ENCODE peak calls at places on chromosome 2, in ten cellular contexts. V is cardiac muscle cell; M is GM23248; W is thyroid gland; K is OCI-LY7; G is CD8-positive, alpha-beta memory T cell; L is body of pancreas; T is spleen; D is A549; R is Panc1. N is an unnamed sample.

GRCh38 chr2:190180313-190181065 is 118.0 kb upstream of the MSTN start:
- DNase-seq in T (peak; percentile 85), V (peak; percentile 32), D (peak; percentile 57), W (peak; percentile 85), L (peak; percentile 89), G (no peak), R (no peak), M (peak; percentile 65), K (peak; percentile 22), N (peak; percentile 94)

GRCh38 chr2:76281176-76281841 is 570.6 kb upstream of the GCFC2 start:
- DNase-seq in V (no peak), L (no peak), T (no peak), D (no peak), K (no peak), G (no peak), R (no peak), W (no peak), M (no peak), N (no peak)

GRCh38 chr2:213862407-213863076 is 548.3 kb upstream of the VWC2L start:
- DNase-seq in D (no peak), K (no peak), M (no peak), T (no peak), G (no peak), L (no peak), V (no peak), R (no peak), W (peak; percentile 5), N (no peak)

GRCh38 chr2:75994759-75995158 is 284.0 kb upstream of the GCFC2 start:
- DNase-seq in T (no peak), G (no peak), W (no peak), R (no peak), M (no peak), D (no peak), K (no peak), V (no peak), L (no peak), N (peak; percentile 74)

GRCh38 chr2:126655500-126656310 is at the start of gene GYPC:
- DNase-seq in D (no peak), W (peak; percentile 49), K (peak; percentile 74), L (peak; percentile 65), T (peak; percentile 93), V (peak; percentile 82), G (peak; percentile 63), M (peak; percentile 78), R (no peak), N (peak; percentile 89)

GRCh38 chr2:64972856-64973255 is 16.3 kb upstream of the SLC1A4 start:
- DNase-seq in G (no peak), L (no peak), W (no peak), K (no peak), V (no peak), T (no peak), R (no peak), M (peak; percentile 44), D (no peak), N (no peak)

GRCh38 chr2:30252723-30253688 is 21.7 kb downstream of the LBH start:
- DNase-seq in M (peak; percentile 88), W (peak; percentile 86), T (no peak), R (no peak), G (peak; percentile 65), D (peak; percentile 67), V (peak; percentile 95), K (no peak), L (peak; percentile 83), N (peak; percentile 55)

GRCh38 chr2:55282110-55282917 is 13.3 kb upstream of the MTIF2 start:
- DNase-seq in R (peak; percentile 58), W (peak; percentile 88), L (peak; percentile 91), G (peak; percentile 92), T (peak; percentile 99), M (peak; percentile 96), D (peak; percentile 61), V (peak; percentile 93), K (peak; percentile 89), N (peak; percentile 88)

DNA sequence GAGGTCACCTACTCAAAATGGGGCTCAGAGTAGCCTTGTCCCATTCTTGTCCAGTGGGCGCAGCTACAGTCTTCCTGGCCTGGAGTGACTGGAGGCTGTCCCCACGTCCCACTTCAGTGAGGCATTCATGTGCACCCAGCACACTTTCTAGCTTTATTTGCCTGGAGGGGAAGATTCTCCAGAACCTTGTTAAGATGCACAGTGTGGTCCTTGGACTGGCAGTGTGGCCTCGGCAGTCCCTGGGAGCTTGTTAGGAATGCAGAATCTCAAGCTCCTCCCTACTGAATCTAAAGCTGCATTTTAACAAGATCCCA is 63.6 kb downstream of the MEIS1 start:
- DNase-seq in D (no peak), G (no peak), L (no peak), K (no peak), R (no peak), T (no peak), V (no peak), M (no peak), W (no peak), N (peak; percentile 51)
- H3K4me1 ChIP-seq in D (peaks cover 30% of the 10 kb centered on the region), G (no peaks in the 10 kb centered on the region), L (peaks cover 64% of the 10 kb centered on the region), K (no peaks in the 10 kb centered on the region), R (no peaks in the 10 kb centered on the region), T (peaks cover 13% of the 10 kb centered on the region), V (peaks cover 42% of the 10 kb centered on the region), M (peaks cover 34% of the 10 kb centered on the region), W (peaks cover 3% of the 10 kb centered on the region), N (peaks cover 5% of the 10 kb centered on the region)

GRCh38 chr2:130756721-130757195 is 1.4 kb downstream of the AMER3 start:
- DNase-seq in M (no peak), D (no peak), R (no peak), L (no peak), G (no peak), V (no peak), K (no peak), W (no peak), T (no peak), N (no peak)

GRCh38 chr2:130754811-130755210 is 529 bp upstream of the AMER3 start:
- DNase-seq in M (no peak), T (no peak), L (no peak), V (no peak), W (no peak), G (no peak), K (no peak), R (no peak), D (no peak), N (no peak)

GRCh38 chr2:130756041-130756720 is 841 bp downstream of the AMER3 start:
- DNase-seq in V (peak; percentile 28), L (peak; percentile 49), R (no peak), W (peak; percentile 38), T (peak; percentile 66), D (peak; percentile 23), G (no peak), M (peak; percentile 47), K (no peak), N (peak; percentile 90)

GRCh38 chr2:130759906-130760753 is 4.8 kb downstream of the AMER3 start:
- DNase-seq in K (no peak), W (peak; percentile 38), M (peak; percentile 35), V (peak; percentile 44), D (no peak), T (no peak), G (no peak), R (no peak), L (peak; percentile 93), N (no peak)

DNA sequence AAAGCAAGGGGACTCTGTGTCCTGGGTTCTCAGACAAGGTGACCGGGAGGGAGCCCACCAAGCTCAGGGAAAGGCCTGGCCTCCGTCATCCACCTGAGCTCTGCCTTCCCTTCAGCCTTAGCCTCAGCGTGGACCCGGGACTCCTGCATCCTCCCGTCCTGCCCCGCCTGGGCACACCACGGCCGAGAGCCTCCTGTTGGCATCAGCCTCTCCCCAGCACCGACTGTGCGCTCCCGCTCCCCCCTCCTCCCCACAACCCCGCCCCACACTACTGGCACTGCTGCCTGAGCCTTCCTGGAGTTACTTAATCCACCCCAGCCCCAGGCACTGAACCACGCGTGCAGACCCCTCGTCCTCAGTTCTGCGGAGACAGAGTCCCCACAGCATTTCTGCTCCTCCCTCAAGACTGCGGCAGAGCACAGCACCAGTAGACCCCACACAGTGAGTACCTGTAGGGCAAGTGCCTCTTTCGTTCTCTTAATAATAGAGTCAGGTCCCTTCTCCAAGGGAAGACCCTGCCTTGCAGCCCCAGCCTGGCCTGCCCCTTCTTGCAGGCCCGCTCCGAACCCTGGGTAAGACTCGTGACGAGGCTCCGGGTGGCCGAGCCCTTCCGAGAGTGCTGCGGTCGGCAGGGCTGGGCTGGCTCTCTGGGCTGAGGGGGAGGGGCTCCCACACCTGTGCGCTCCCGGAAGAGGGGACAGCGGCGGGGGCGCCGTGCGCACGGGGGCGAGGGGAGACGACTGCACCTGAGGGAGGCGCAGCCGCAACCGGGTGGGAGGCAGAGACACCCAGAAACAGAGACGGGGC is at the start of gene AMER3:
- DNase-seq in R (no peak), G (no peak), L (peak; percentile 61), K (no peak), M (no peak), V (no peak), T (peak; percentile 69), D (no peak), W (peak; percentile 23), N (peak; percentile 91)
- H3K4me3 ChIP-seq in R (peak within 1 kb of the TSS; percentile 8), G (no peak within 1 kb of the TSS), L (peak within 1 kb of the TSS; percentile 63), K (no peak within 1 kb of the TSS), M (no peak within 1 kb of the TSS), V (peak within 1 kb of the TSS; percentile 73), T (no peak within 1 kb of the TSS), D (peak within 1 kb of the TSS; percentile 41), W (peak within 1 kb of the TSS; percentile 9), N (peak within 1 kb of the TSS; percentile 83)

DNA sequence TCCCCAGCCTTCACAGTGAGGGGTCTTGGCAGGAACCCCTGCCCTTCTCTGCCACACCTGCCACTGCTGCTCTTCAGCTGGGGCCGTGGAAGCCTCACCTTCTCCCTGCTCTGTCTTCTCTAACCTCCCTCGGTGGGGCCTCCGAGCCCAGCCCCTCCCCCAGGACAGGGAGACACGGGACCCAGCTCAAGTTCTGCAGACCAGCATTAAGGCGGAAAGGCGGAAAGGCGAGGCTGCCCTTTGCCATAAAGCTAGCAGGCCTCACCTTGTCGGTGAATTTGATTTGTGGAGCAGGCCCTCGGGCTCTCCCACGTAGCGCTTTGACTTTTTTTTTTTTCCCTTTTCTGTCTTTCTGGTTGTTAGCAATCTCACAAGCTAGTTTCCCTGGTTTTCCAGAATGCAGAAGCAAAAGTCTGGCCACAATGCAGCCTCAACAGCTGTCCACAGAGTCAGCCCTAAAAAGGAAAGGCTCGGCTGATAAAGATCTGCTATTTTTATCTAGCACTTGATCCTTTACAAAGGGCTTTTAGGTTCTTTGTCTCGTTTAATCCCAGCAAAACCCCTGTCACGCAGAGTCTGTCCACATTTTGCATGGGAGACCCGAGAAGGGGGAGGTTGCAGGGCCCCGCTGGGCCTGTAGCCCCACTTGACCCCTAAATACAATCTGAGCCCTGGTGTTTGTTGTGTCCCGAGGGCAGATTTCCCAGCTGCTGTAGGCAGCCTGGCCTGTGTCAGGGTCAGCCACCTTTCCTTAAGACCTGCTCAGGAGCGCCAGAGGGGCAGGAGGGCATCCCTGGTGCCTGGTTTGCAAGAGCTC is 6.0 kb downstream of the ITM2C start:
- DNase-seq in R (no peak), G (no peak), L (no peak), K (no peak), W (no peak), T (peak; percentile 73), V (no peak), D (no peak), M (no peak), N (peak; percentile 56)
- H3K4me1 ChIP-seq in R (peaks cover 60% of the 10 kb centered on the region), G (peaks cover 23% of the 10 kb centered on the region), L (peaks cover 27% of the 10 kb centered on the region), K (peaks cover 19% of the 10 kb centered on the region), W (peaks cover 9% of the 10 kb centered on the region), T (peaks cover 90% of the 10 kb centered on the region), V (peaks cover 64% of the 10 kb centered on the region), D (peaks cover 15% of the 10 kb centered on the region), M (no peaks in the 10 kb centered on the region), N (peaks cover 50% of the 10 kb centered on the region)

DNA sequence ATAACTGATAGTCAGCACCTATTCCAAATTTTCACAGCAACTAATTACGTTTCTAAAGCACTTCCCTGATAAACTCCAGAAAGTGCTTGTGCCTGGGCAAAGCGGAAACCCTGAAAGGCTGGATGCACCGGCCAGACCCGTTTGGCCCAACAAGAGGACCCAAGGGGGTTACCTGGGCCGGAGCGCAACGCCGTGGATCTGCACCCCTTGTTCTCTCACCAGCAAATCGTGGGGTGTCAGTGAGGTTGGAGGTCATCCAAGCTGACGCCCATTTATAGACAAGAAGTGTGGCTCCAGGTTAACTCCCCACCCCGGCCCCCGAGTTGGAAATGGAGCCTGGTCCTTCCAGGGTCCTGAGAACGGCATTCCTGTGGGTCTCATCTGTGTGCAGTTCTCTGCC is 167.0 kb upstream of the HDAC4 start:
- DNase-seq in L (no peak), D (no peak), K (no peak), V (no peak), R (no peak), M (no peak), W (no peak), T (peak; percentile 66), G (no peak), N (no peak)
- H3K4me3 ChIP-seq in L (no peak overlapping the region), D (no peak overlapping the region), K (no peak overlapping the region), V (no peak overlapping the region), R (no peak overlapping the region), M (no peak overlapping the region), W (no peak overlapping the region), T (no peak overlapping the region), G (no peak overlapping the region), N (no peak overlapping the region)

N was measured in endodermal cell.